ENCODE peak calls at places on chromosome 9, in nine cellular contexts. P is H9, K is body of pancreas, W is nephron progenitor cell, Z is thoracic aorta, L is mesothelial cell of epicardium, Q is heart right ventricle, S is NB4, H is cardiac fibroblast. G is an unnamed sample.

GRCh38 chr9:78397045-78397843 is 100.3 kb downstream of the PSAT1 start:
- DNase-seq in P (no peak), K (no peak), W (no peak), Z (no peak), L (no peak), Q (no peak), S (no peak), H (no peak), G (no peak)

GRCh38 chr9:91207889-91208651 is 153.6 kb downstream of the AUH start:
- DNase-seq in P (no peak), K (peak), W (no peak), Z (no peak), L (no peak), Q (no peak), S (peak), H (peak), G (no peak)

GRCh38 chr9:74277532-74277931 is 219.6 kb upstream of the RORB start:
- DNase-seq in P (no peak), K (no peak), W (no peak), Z (no peak), L (no peak), Q (no peak), S (no peak), H (no peak), G (no peak)

GRCh38 chr9:127396808-127397721 is at the start of gene SLC2A8:
- DNase-seq in P (peak), K (peak), W (peak), Z (peak), L (peak), Q (peak), S (peak), H (peak), G (peak)

GRCh38 chr9:131277673-131278420 is 1.5 kb upstream of the FAM78A start:
- DNase-seq in P (peak), K (peak), W (peak), Z (peak), L (peak), Q (peak), S (peak), H (peak), G (no peak)

GRCh38 chr9:132447346-132447745 is 37.3 kb downstream of the CFAP77 start:
- DNase-seq in P (peak), K (no peak), W (peak), Z (no peak), L (no peak), Q (no peak), S (peak), H (no peak), G (no peak)

GRCh38 chr9:133075925-133076324 is 14.1 kb downstream of the CEL start:
- DNase-seq in P (no peak), K (no peak), W (no peak), Z (no peak), L (no peak), Q (no peak), S (no peak), H (peak), G (no peak)

GRCh38 chr9:131727184-131727785 is 12.6 kb downstream of the RAPGEF1 start:
- DNase-seq in P (no peak), K (peak), W (no peak), Z (no peak), L (no peak), Q (no peak), S (peak), H (peak), G (no peak)

GRCh38 chr9:130039504-130040147 is 3.4 kb downstream of the FNBP1 start:
- DNase-seq in P (no peak), K (no peak), W (no peak), Z (no peak), L (no peak), Q (no peak), S (peak), H (no peak), G (no peak)

GRCh38 chr9:2622361-2623045 is 916 bp downstream of the VLDLR start:
- DNase-seq in P (peak), K (peak), W (peak), Z (no peak), L (peak), Q (peak), S (peak), H (peak), G (no peak)

GRCh38 chr9:129544766-129545165 is 76.1 kb downstream of the C9orf50 start:
- DNase-seq in P (no peak), K (no peak), W (no peak), Z (no peak), L (no peak), Q (no peak), S (no peak), H (peak), G (no peak)

GRCh38 chr9:31023793-31024192 is 1360.7 kb upstream of the ACO1 start:
- DNase-seq in P (no peak), K (no peak), W (no peak), Z (no peak), L (no peak), Q (no peak), S (no peak), H (no peak), G (no peak)

GRCh38 chr9:120386390-120387131 is 193.4 kb downstream of the CDK5RAP2 start:
- DNase-seq in P (no peak), K (peak), W (no peak), Z (no peak), L (peak), Q (no peak), S (no peak), H (peak), G (no peak)

GRCh38 chr9:97501177-97501971 is at the start of gene TMOD1:
- DNase-seq in P (peak), K (peak), W (peak), Z (no peak), L (peak), Q (peak), S (peak), H (peak), G (no peak)

GRCh38 chr9:27395484-27395921 is 98.6 kb upstream of the EQTN start:
- DNase-seq in P (no peak), K (no peak), W (no peak), Z (no peak), L (no peak), Q (no peak), S (no peak), H (peak), G (no peak)

GRCh38 chr9:15289590-15289989 is 17.4 kb downstream of the TTC39B start:
- DNase-seq in P (no peak), K (no peak), W (no peak), Z (no peak), L (no peak), Q (no peak), S (no peak), H (no peak), G (no peak)

GRCh38 chr9:16422114-16422513 is 448.4 kb downstream of the BNC2 start:
- DNase-seq in P (no peak), K (no peak), W (no peak), Z (no peak), L (no peak), Q (no peak), S (no peak), H (no peak), G (no peak)

GRCh38 chr9:111851536-111851935 is 45.1 kb upstream of the UGCG start:
- DNase-seq in P (peak), K (peak), W (no peak), Z (no peak), L (no peak), Q (no peak), S (no peak), H (peak), G (no peak)

GRCh38 chr9:106600955-106601354 is 262.0 kb upstream of the ZNF462 start:
- DNase-seq in P (no peak), K (no peak), W (no peak), Z (no peak), L (no peak), Q (no peak), S (no peak), H (no peak), G (no peak)

DNA sequence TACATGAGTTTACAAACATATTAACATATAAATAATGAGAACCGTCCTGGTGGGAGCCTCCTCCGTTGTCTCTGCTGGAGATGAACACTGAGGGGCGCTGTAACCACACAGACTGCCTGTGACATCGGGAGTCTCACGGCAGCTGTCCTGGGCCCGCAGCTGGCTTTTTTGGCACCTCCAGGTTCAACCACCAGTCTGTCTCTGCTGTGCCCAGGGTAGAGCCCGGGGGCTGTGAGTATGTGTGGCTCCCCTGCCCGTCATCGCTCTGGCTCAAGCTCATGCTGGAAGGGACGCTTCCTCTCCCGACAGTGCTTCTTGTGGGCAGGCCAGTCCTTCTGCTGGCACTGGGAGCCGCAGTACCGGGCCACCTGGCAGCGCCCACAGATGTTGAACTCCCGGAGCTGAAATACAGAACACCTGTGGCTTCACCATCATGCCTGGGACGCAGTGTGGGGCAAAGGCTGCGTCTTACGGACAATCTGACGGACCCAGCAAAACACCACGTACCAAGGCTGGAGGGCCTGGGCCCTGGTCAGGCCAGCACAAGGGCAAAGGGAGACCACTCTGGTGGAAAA is 3.6 kb upstream of the DPH7 start:
- DNase-seq in P (peak), K (peak), W (peak), Z (no peak), L (no peak), Q (no peak), S (peak), H (peak), G (no peak)
- TF ChIP-seq CTCF in P (peak), K (peak), W (peak), Z (no peak), L (no peak), Q (peak), S (peak), H (peak), G (peak)

DNA sequence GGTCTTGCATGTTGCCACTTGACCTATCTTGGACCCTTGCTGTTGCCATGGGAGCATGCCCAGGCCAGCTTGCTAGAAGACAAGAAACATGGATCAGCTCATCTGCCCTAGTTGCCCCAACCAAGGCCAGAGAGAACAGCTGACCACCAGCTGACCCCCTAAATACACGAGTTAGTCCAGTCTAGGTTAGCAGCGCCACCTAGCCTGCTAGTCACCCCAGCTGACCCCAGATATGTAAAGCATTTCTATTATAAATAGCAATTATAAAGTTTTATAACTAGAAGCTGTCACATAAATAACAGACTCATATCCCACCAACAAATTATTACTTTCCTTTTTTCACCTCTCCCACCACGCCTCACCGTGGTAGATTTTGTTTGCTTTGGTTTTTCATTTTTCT is 387.8 kb downstream of the RASEF start:
- DNase-seq in P (no peak), K (no peak), W (no peak), Z (no peak), L (no peak), Q (no peak), S (no peak), H (no peak), G (no peak)
- TF ChIP-seq CTCF in P (no peak), K (no peak), W (no peak), Z (no peak), L (no peak), Q (no peak), S (no peak), H (no peak), G (no peak)

GRCh38 chr9:128495804-128496417 is 8.6 kb upstream of the GLE1 start:
- DNase-seq in P (peak), K (no peak), W (no peak), Z (no peak), L (no peak), Q (no peak), S (no peak), H (no peak), G (peak)
- TF ChIP-seq CTCF in P (no peak), K (no peak), W (no peak), Z (no peak), L (no peak), Q (no peak), S (no peak), H (no peak), G (no peak)

DNA sequence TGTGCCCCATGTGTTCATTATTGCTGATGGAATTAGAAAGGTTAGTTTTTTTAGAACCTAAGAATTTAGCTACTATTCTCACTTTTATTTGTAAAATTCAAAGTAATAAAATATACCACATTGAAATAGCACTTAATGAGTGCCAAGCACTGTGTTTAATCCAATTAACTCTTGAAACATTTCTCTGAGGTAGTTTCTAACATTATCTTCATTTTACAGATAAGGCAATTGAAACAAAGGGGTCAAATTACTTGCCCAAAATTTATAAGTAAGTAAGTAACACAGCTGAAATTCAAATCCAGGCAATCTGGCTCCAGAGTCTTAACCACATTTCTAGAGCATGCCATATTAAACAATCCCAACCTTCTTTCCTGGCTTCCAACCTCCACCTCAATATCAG is 84.2 kb downstream of the MLLT3 start:
- DNase-seq in P (no peak), K (no peak), W (no peak), Z (no peak), L (no peak), Q (no peak), S (no peak), H (no peak), G (no peak)
- TF ChIP-seq CTCF in P (no peak), K (no peak), W (no peak), Z (no peak), L (no peak), Q (no peak), S (no peak), H (no peak), G (no peak)

GRCh38 chr9:134475051-134475790 is 149.0 kb downstream of the RXRA start:
- DNase-seq in P (no peak), K (peak), W (no peak), Z (no peak), L (peak), Q (peak), S (no peak), H (peak), G (no peak)
- TF ChIP-seq CTCF in P (no peak), K (no peak), W (no peak), Z (no peak), L (no peak), Q (no peak), S (no peak), H (no peak), G (peak)

GRCh38 chr9:23700359-23700758 is 125.7 kb downstream of the ELAVL2 start:
- DNase-seq in P (no peak), K (no peak), W (no peak), Z (no peak), L (no peak), Q (no peak), S (no peak), H (no peak), G (no peak)
- TF ChIP-seq CTCF in P (no peak), K (no peak), W (no peak), Z (no peak), L (no peak), Q (no peak), S (no peak), H (no peak), G (no peak)

GRCh38 chr9:37025381-37026084 is 8.5 kb downstream of the PAX5 start:
- DNase-seq in P (peak), K (no peak), W (peak), Z (no peak), L (no peak), Q (no peak), S (peak), H (no peak), G (no peak)
- TF ChIP-seq CTCF in P (no peak), K (no peak), W (no peak), Z (no peak), L (no peak), Q (no peak), S (no peak), H (no peak), G (no peak)

DNA sequence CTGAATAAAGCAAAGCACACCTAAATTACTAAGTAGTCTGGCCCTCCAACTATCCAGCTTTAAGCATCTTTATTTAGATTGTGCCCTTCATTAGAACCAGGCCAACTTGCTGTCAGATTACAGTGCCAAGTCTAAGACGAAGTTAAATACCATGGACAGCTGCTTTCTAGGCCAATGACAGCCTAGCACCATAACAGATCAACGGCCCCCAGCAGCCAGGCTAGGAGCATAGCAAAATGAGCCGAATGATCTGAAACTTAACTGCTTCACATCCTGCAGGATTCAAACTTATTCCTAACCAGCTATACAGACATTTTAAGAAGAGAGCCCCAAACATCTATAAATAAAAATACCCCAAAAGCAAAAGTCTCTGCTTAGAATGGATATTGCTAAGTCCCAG is 6.8 kb downstream of the SLC24A2 start:
- DNase-seq in P (no peak), K (no peak), W (peak), Z (no peak), L (no peak), Q (no peak), S (peak), H (peak), G (no peak)
- TF ChIP-seq CTCF in P (no peak), K (no peak), W (no peak), Z (no peak), L (no peak), Q (no peak), S (no peak), H (no peak), G (no peak)

DNA sequence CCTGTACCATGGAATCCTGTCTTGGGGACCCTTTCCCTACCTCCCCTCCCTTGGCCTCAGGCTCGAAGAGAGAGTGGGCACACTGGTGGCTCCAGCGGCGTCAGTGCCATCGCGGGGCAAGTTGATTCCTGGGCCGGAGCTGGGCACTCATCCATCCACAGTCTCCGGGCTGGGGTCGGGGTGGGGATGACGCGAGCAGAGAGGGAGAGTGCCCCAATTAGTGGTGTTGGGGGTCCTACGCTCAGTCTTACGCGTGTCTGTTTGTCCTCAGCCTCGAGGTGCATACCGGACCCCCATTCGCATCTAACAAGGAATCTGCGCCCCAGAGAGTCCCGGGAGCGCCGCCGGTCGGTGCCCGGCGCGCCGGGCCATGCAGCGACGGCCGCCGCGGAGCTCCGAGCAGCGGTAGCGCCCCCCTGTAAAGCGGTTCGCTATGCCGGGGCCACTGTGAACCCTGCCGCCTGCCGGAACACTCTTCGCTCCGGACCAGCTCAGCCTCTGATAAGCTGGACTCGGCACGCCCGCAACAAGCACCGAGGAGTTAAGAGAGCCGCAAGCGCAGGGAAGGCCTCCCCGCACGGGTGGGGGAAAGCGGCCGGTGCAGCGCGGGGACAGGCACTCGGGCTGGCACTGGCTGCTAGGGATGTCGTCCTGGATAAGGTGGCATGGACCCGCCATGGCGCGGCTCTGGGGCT is 724 bp downstream of the NTRK2 start:
- DNase-seq in P (peak), K (peak), W (peak), Z (no peak), L (peak), Q (no peak), S (no peak), H (no peak), G (peak)
- TF ChIP-seq CTCF in P (no peak), K (peak), W (no peak), Z (no peak), L (peak), Q (no peak), S (no peak), H (no peak), G (no peak)

G was measured in chondrocyte.